ENCODE peak calls at places on chromosomes 6 and 20, in five cellular contexts. One of them, this sample, is unnamed.

GRCh38 chr6:119856136-119856535 is 506.6 kb upstream of the MAN1A1 start:
- DNase-seq in kidney: no peak
- DNase-seq in heart right ventricle: no peak
- DNase-seq in uterus: no peak
- DNase-seq in ascending aorta: no peak
- DNase-seq in this sample: no peak

GRCh38 chr6:11196511-11197174 is 35.8 kb downstream of the NEDD9 start:
- DNase-seq in kidney: no peak
- DNase-seq in heart right ventricle: no peak
- DNase-seq in uterus: no peak
- DNase-seq in ascending aorta: no peak
- DNase-seq in this sample: no peak

GRCh38 chr20:1328680-1329330 is at the start of gene SDCBP2:
- DNase-seq in kidney: peak; percentile 86
- DNase-seq in heart right ventricle: peak; percentile 2
- DNase-seq in uterus: no peak
- DNase-seq in ascending aorta: peak; percentile 60
- DNase-seq in this sample: no peak

GRCh38 chr20:36310215-36310981 is 4.3 kb downstream of the DLGAP4 start:
- DNase-seq in kidney: peak; percentile 29
- DNase-seq in heart right ventricle: no peak
- DNase-seq in uterus: no peak
- DNase-seq in ascending aorta: peak; percentile 11
- DNase-seq in this sample: no peak

GRCh38 chr6:42263165-42263852 is 45.6 kb upstream of the MRPS10 start:
- DNase-seq in kidney: peak; percentile 81
- DNase-seq in heart right ventricle: no peak
- DNase-seq in uterus: no peak
- DNase-seq in ascending aorta: no peak
- DNase-seq in this sample: no peak

GRCh38 chr6:13457577-13457976 is 29.8 kb downstream of the GFOD1 start:
- DNase-seq in kidney: no peak
- DNase-seq in heart right ventricle: no peak
- DNase-seq in uterus: no peak
- DNase-seq in ascending aorta: no peak
- DNase-seq in this sample: no peak

GRCh38 chr6:36370638-36371037 is 16.8 kb downstream of the ETV7 start:
- DNase-seq in kidney: no peak
- DNase-seq in heart right ventricle: no peak
- DNase-seq in uterus: no peak
- DNase-seq in ascending aorta: no peak
- DNase-seq in this sample: no peak

GRCh38 chr6:44422534-44422933 is 35.0 kb downstream of the CDC5L start:
- DNase-seq in kidney: no peak
- DNase-seq in heart right ventricle: no peak
- DNase-seq in uterus: no peak
- DNase-seq in ascending aorta: no peak
- DNase-seq in this sample: no peak

GRCh38 chr20:54097236-54097529 is 26.8 kb upstream of the BCAS1 start:
- DNase-seq in kidney: no peak
- DNase-seq in heart right ventricle: no peak
- DNase-seq in uterus: no peak
- DNase-seq in ascending aorta: no peak
- DNase-seq in this sample: no peak

GRCh38 chr6:4472953-4473642 is 303.1 kb upstream of the CDYL start:
- DNase-seq in kidney: no peak
- DNase-seq in heart right ventricle: no peak
- DNase-seq in uterus: no peak
- DNase-seq in ascending aorta: no peak
- DNase-seq in this sample: no peak

GRCh38 chr20:35663516-35663812 is 1.2 kb downstream of the CPNE1 start:
- DNase-seq in kidney: no peak
- DNase-seq in heart right ventricle: no peak
- DNase-seq in uterus: no peak
- DNase-seq in ascending aorta: no peak
- DNase-seq in this sample: no peak

GRCh38 chr20:35042268-35042667 is 50.3 kb downstream of the TRPC4AP start:
- DNase-seq in kidney: no peak
- DNase-seq in heart right ventricle: no peak
- DNase-seq in uterus: no peak
- DNase-seq in ascending aorta: no peak
- DNase-seq in this sample: no peak

GRCh38 chr6:38775870-38776269 is 60.8 kb downstream of the DNAH8 start:
- DNase-seq in kidney: no peak
- DNase-seq in heart right ventricle: no peak
- DNase-seq in uterus: no peak
- DNase-seq in ascending aorta: no peak
- DNase-seq in this sample: no peak

GRCh38 chr6:111276736-111277135 is 189.4 kb downstream of the SLC16A10 start:
- DNase-seq in kidney: no peak
- DNase-seq in heart right ventricle: no peak
- DNase-seq in uterus: no peak
- DNase-seq in ascending aorta: no peak
- DNase-seq in this sample: no peak

GRCh38 chr6:29974901-29975560 is 32.7 kb downstream of the HLA-A start:
- DNase-seq in kidney: peak; percentile 75
- DNase-seq in heart right ventricle: peak; percentile 42
- DNase-seq in uterus: no peak
- DNase-seq in ascending aorta: no peak
- DNase-seq in this sample: no peak

GRCh38 chr6:31585531-31585930 is 546 bp upstream of the LST1 start:
- DNase-seq in kidney: no peak
- DNase-seq in heart right ventricle: no peak
- DNase-seq in uterus: no peak
- DNase-seq in ascending aorta: no peak
- DNase-seq in this sample: no peak

GRCh38 chr6:158642805-158643489 is 1.6 kb downstream of the DYNLT1 start:
- DNase-seq in kidney: no peak
- DNase-seq in heart right ventricle: no peak
- DNase-seq in uterus: no peak
- DNase-seq in ascending aorta: peak; percentile 61
- DNase-seq in this sample: no peak

GRCh38 chr6:44237021-44237812 is 9.7 kb upstream of the HSP90AB1 start:
- DNase-seq in kidney: peak; percentile 97
- DNase-seq in heart right ventricle: peak; percentile 91
- DNase-seq in uterus: peak; percentile 95
- DNase-seq in ascending aorta: peak; percentile 99
- DNase-seq in this sample: peak; percentile 98

GRCh38 chr6:11689847-11690246 is 88.8 kb downstream of the ADTRP start:
- DNase-seq in kidney: no peak
- DNase-seq in heart right ventricle: no peak
- DNase-seq in uterus: no peak
- DNase-seq in ascending aorta: no peak
- DNase-seq in this sample: no peak

GRCh38 chr6:29850011-29850553 is 22.5 kb downstream of the HLA-G start:
- DNase-seq in kidney: no peak
- DNase-seq in heart right ventricle: no peak
- DNase-seq in uterus: no peak
- DNase-seq in ascending aorta: no peak
- DNase-seq in this sample: no peak

GRCh38 chr20:652611-653109 is 340 bp downstream of the SRXN1 start:
- DNase-seq in kidney: no peak
- DNase-seq in heart right ventricle: peak; percentile 35
- DNase-seq in uterus: no peak
- DNase-seq in ascending aorta: no peak
- DNase-seq in this sample: no peak

GRCh38 chr6:90403489-90404381 is 107.1 kb upstream of the BACH2 start:
- DNase-seq in kidney: peak; percentile 80
- DNase-seq in heart right ventricle: no peak
- DNase-seq in uterus: peak; percentile 30
- DNase-seq in ascending aorta: no peak
- DNase-seq in this sample: no peak

GRCh38 chr6:108588586-108588985 is 27.9 kb downstream of the FOXO3 start:
- DNase-seq in kidney: no peak
- DNase-seq in heart right ventricle: no peak
- DNase-seq in uterus: no peak
- DNase-seq in ascending aorta: no peak
- DNase-seq in this sample: no peak

DNA sequence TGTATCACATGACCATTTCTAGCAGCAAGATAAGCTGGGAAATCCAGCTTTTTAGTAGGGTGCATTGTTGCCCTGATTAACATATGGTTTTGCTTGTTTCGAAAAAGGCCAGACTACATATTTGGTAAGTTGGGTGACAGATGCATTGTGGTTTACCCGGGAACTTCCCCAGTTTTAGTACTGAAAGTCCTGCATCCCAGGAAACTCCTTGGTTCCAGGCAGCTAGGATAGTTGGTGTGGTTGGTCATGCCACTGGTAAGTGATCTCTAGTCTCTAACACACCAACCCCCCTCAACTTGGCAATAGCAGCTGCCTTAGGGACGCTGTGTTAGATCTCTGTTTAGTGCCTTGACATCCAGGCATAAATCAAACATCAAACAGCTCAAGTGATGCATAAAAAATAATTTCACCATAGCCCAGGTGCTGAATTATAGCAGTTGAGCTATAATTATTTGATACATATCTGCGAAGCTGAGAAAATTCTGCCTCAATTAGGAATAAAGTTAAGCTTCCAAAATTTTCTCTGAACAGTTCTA is 216.5 kb downstream of the TFAP2C start:
- DNase-seq in kidney: no peak
- DNase-seq in heart right ventricle: no peak
- DNase-seq in uterus: no peak
- DNase-seq in ascending aorta: no peak
- DNase-seq in this sample: no peak
- H3K4me1 ChIP-seq in kidney: no peaks in the 10 kb centered on the region
- H3K4me1 ChIP-seq in heart right ventricle: no peaks in the 10 kb centered on the region
- H3K4me1 ChIP-seq in uterus: no peaks in the 10 kb centered on the region
- H3K4me1 ChIP-seq in ascending aorta: no peaks in the 10 kb centered on the region
- H3K4me1 ChIP-seq in this sample: no peaks in the 10 kb centered on the region

GRCh38 chr6:121890307-121890910 is 455.0 kb downstream of the GJA1 start:
- DNase-seq in kidney: no peak
- DNase-seq in heart right ventricle: no peak
- DNase-seq in uterus: no peak
- DNase-seq in ascending aorta: no peak
- DNase-seq in this sample: no peak
- H3K4me1 ChIP-seq in kidney: no peaks in the 10 kb centered on the region
- H3K4me1 ChIP-seq in heart right ventricle: no peaks in the 10 kb centered on the region
- H3K4me1 ChIP-seq in uterus: no peaks in the 10 kb centered on the region
- H3K4me1 ChIP-seq in ascending aorta: no peaks in the 10 kb centered on the region
- H3K4me1 ChIP-seq in this sample: no peaks in the 10 kb centered on the region

GRCh38 chr20:25052255-25053206 is 5.4 kb downstream of the ACSS1 start:
- DNase-seq in kidney: peak; percentile 69
- DNase-seq in heart right ventricle: no peak
- DNase-seq in uterus: peak; percentile 54
- DNase-seq in ascending aorta: peak; percentile 91
- DNase-seq in this sample: peak; percentile 67
- H3K4me1 ChIP-seq in kidney: peaks cover 65% of the 10 kb centered on the region
- H3K4me1 ChIP-seq in heart right ventricle: peaks cover 97% of the 10 kb centered on the region
- H3K4me1 ChIP-seq in uterus: peaks cover 28% of the 10 kb centered on the region
- H3K4me1 ChIP-seq in ascending aorta: peaks cover 89% of the 10 kb centered on the region
- H3K4me1 ChIP-seq in this sample: peaks cover 81% of the 10 kb centered on the region

GRCh38 chr6:15324427-15324985 is 78.6 kb downstream of the JARID2 start:
- DNase-seq in kidney: no peak
- DNase-seq in heart right ventricle: no peak
- DNase-seq in uterus: no peak
- DNase-seq in ascending aorta: no peak
- DNase-seq in this sample: no peak
- H3K4me1 ChIP-seq in kidney: peaks cover 9% of the 10 kb centered on the region
- H3K4me1 ChIP-seq in heart right ventricle: peaks cover 47% of the 10 kb centered on the region
- H3K4me1 ChIP-seq in uterus: no peaks in the 10 kb centered on the region
- H3K4me1 ChIP-seq in ascending aorta: no peaks in the 10 kb centered on the region
- H3K4me1 ChIP-seq in this sample: no peaks in the 10 kb centered on the region

GRCh38 chr20:63896136-63896890 is 1.4 kb downstream of the DNAJC5 start:
- DNase-seq in kidney: no peak
- DNase-seq in heart right ventricle: peak; percentile 45
- DNase-seq in uterus: no peak
- DNase-seq in ascending aorta: peak; percentile 70
- DNase-seq in this sample: peak; percentile 73

GRCh38 chr20:63900373-63900772 is 5.4 kb downstream of the DNAJC5 start:
- DNase-seq in kidney: no peak
- DNase-seq in heart right ventricle: no peak
- DNase-seq in uterus: no peak
- DNase-seq in ascending aorta: no peak
- DNase-seq in this sample: no peak

GRCh38 chr20:63898882-63899558 is 4.1 kb downstream of the DNAJC5 start:
- DNase-seq in kidney: no peak
- DNase-seq in heart right ventricle: no peak
- DNase-seq in uterus: no peak
- DNase-seq in ascending aorta: no peak
- DNase-seq in this sample: no peak

GRCh38 chr20:63895886-63896135 is 885 bp downstream of the DNAJC5 start:
- DNase-seq in kidney: no peak
- DNase-seq in heart right ventricle: no peak
- DNase-seq in uterus: no peak
- DNase-seq in ascending aorta: no peak
- DNase-seq in this sample: no peak

GRCh38 chr20:63897978-63898561 is 3.1 kb downstream of the DNAJC5 start:
- DNase-seq in kidney: no peak
- DNase-seq in heart right ventricle: no peak
- DNase-seq in uterus: no peak
- DNase-seq in ascending aorta: no peak
- DNase-seq in this sample: no peak
- H3K4me1 ChIP-seq in kidney: no peaks in the 10 kb centered on the region
- H3K4me1 ChIP-seq in heart right ventricle: peaks cover 48% of the 10 kb centered on the region
- H3K4me1 ChIP-seq in uterus: peaks cover 16% of the 10 kb centered on the region
- H3K4me1 ChIP-seq in ascending aorta: peaks cover 12% of the 10 kb centered on the region
- H3K4me1 ChIP-seq in this sample: peaks cover 34% of the 10 kb centered on the region

GRCh38 chr20:63226020-63226943 is 9.4 kb upstream of the BIRC7 start:
- DNase-seq in kidney: peak; percentile 76
- DNase-seq in heart right ventricle: no peak
- DNase-seq in uterus: no peak
- DNase-seq in ascending aorta: no peak
- DNase-seq in this sample: no peak
- H3K4me1 ChIP-seq in kidney: no peaks in the 10 kb centered on the region
- H3K4me1 ChIP-seq in heart right ventricle: peaks cover 22% of the 10 kb centered on the region
- H3K4me1 ChIP-seq in uterus: no peaks in the 10 kb centered on the region
- H3K4me1 ChIP-seq in ascending aorta: peaks cover 3% of the 10 kb centered on the region
- H3K4me1 ChIP-seq in this sample: peaks cover 12% of the 10 kb centered on the region